ENCODE peak calls at places on chromosomes 7 and 10, in five cellular contexts. X is brain pericyte, G is HCT116, B is testis, C is NCI-H1436. E is an unnamed sample.
A peak's percentile ranks its signal among the peaks of the same experiment; 100 is the strongest.

GRCh38 chr7:116779921-116780320 is 82.5 kb upstream of the CAPZA2 start:
- DNase-seq in G (no peak), B (no peak), C (no peak), X (no peak), E (no peak)

GRCh38 chr10:113131611-113132330 is 181.7 kb downstream of the TCF7L2 start:
- DNase-seq in C (no peak), X (no peak), B (no peak), G (no peak), E (no peak)

GRCh38 chr10:12812541-12812940 is 189.0 kb downstream of the CCDC3 start:
- DNase-seq in B (no peak), G (no peak), C (no peak), X (no peak), E (no peak)

GRCh38 chr10:92747600-92747999 is 57.8 kb downstream of the HHEX start:
- DNase-seq in X (no peak), C (no peak), B (no peak), G (no peak), E (no peak)

GRCh38 chr7:28626629-28627262 is 214.4 kb downstream of the CREB5 start:
- DNase-seq in G (peak; percentile 40), X (no peak), C (peak; percentile 38), B (peak; percentile 17), E (peak; percentile 26)

GRCh38 chr10:36671607-36672006 is 453.8 kb upstream of the ANKRD30A start:
- DNase-seq in B (no peak), G (no peak), X (no peak), C (no peak), E (no peak)

GRCh38 chr10:91474009-91474408 is 63.9 kb downstream of the HECTD2 start:
- DNase-seq in C (no peak), G (no peak), X (no peak), B (no peak), E (no peak)

GRCh38 chr10:115082521-115082920 is 10.6 kb upstream of the ATRNL1 start:
- DNase-seq in B (no peak), G (no peak), C (no peak), X (no peak), E (no peak)

GRCh38 chr7:146956853-146957252 is 840.3 kb downstream of the CNTNAP2 start:
- DNase-seq in G (no peak), C (no peak), X (no peak), B (no peak), E (no peak)

GRCh38 chr7:28919510-28919909 is 38.6 kb downstream of the TRIL start:
- DNase-seq in C (no peak), B (no peak), X (no peak), G (no peak), E (no peak)

GRCh38 chr10:101995451-101996063 is 60.4 kb downstream of the ARMH3 start:
- DNase-seq in B (no peak), X (no peak), C (no peak), G (no peak), E (no peak)

GRCh38 chr10:127148066-127148932 is 48.1 kb downstream of the INSYN2A start:
- DNase-seq in G (peak; percentile 80), C (no peak), B (no peak), X (no peak), E (no peak)

GRCh38 chr7:116273283-116273917 is 63.1 kb downstream of the TES start:
- DNase-seq in X (no peak), B (no peak), G (no peak), C (no peak), E (no peak)

GRCh38 chr7:41148521-41148951 is 554.4 kb downstream of the INHBA start:
- DNase-seq in C (no peak), X (peak; percentile 57), B (no peak), G (peak; percentile 8), E (no peak)

GRCh38 chr7:139043823-139044812 is 8.3 kb upstream of the ZC3HAV1L start:
- DNase-seq in X (no peak), G (no peak), B (no peak), C (peak; percentile 4), E (peak; percentile 18)